ENCODE peak calls at places on chromosomes 5 and 9, in seven cellular contexts. S, Y, J, N, Q, F and A are unnamed samples.

GRCh38 chr5:125232779-125233230 is 486.4 kb upstream of the ZNF608 start:
- DNase-seq in S (no peak), Y (no peak), J (no peak), N (no peak), Q (no peak), F (peak), A (no peak)

GRCh38 chr5:52134013-52134650 is 653.6 kb upstream of the ITGA1 start:
- DNase-seq in S (no peak), Y (no peak), J (no peak), N (no peak), Q (peak), F (no peak), A (no peak)

GRCh38 chr9:126001581-126002225 is 254.5 kb downstream of the PBX3 start:
- DNase-seq in S (no peak), Y (no peak), J (no peak), N (no peak), Q (no peak), F (no peak), A (no peak)

GRCh38 chr5:131206772-131207171 is 36.0 kb downstream of the LYRM7 start:
- DNase-seq in S (no peak), Y (no peak), J (no peak), N (no peak), Q (no peak), F (no peak), A (no peak)

GRCh38 chr5:59296317-59297264 is 596.9 kb downstream of the PDE4D start:
- DNase-seq in S (no peak), Y (no peak), J (no peak), N (no peak), Q (no peak), F (no peak), A (peak)

GRCh38 chr5:76542887-76543690 is 80.1 kb downstream of the F2RL2 start:
- DNase-seq in S (no peak), Y (no peak), J (no peak), N (no peak), Q (peak), F (no peak), A (no peak)

GRCh38 chr5:36724429-36725332 is 118.3 kb downstream of the SLC1A3 start:
- DNase-seq in S (no peak), Y (no peak), J (no peak), N (no peak), Q (peak), F (no peak), A (no peak)

GRCh38 chr9:11319477-11320060 is 706.8 kb upstream of the PTPRD start:
- DNase-seq in S (no peak), Y (peak), J (no peak), N (no peak), Q (peak), F (no peak), A (peak)

GRCh38 chr9:78296208-78296892 is 575 bp upstream of the PSAT1 start:
- DNase-seq in S (peak), Y (peak), J (peak), N (no peak), Q (no peak), F (no peak), A (peak)

GRCh38 chr9:97484134-97484533 is 17.3 kb upstream of the TMOD1 start:
- DNase-seq in S (no peak), Y (no peak), J (no peak), N (no peak), Q (no peak), F (no peak), A (no peak)

GRCh38 chr5:142215915-142216681 is 107.5 kb downstream of the NDFIP1 start:
- DNase-seq in S (no peak), Y (no peak), J (no peak), N (peak), Q (no peak), F (peak), A (no peak)

GRCh38 chr9:137295313-137296213 is 6.5 kb downstream of the NRARP start:
- DNase-seq in S (no peak), Y (peak), J (peak), N (no peak), Q (peak), F (no peak), A (peak)

GRCh38 chr5:9653811-9654210 is 23.7 kb upstream of the TAS2R1 start:
- DNase-seq in S (no peak), Y (no peak), J (no peak), N (no peak), Q (no peak), F (peak), A (peak)

GRCh38 chr5:83540105-83540504 is 68.6 kb downstream of the VCAN start:
- DNase-seq in S (no peak), Y (no peak), J (no peak), N (no peak), Q (no peak), F (no peak), A (no peak)

GRCh38 chr5:171616002-171616780 is 169.4 kb upstream of the SMIM23 start:
- DNase-seq in S (no peak), Y (no peak), J (no peak), N (no peak), Q (no peak), F (no peak), A (no peak)

GRCh38 chr5:124650960-124651662 is 95.3 kb downstream of the ZNF608 start:
- DNase-seq in S (no peak), Y (no peak), J (no peak), N (no peak), Q (peak), F (peak), A (no peak)

GRCh38 chr9:112012026-112012902 is 115.7 kb downstream of the UGCG start:
- DNase-seq in S (no peak), Y (no peak), J (no peak), N (peak), Q (peak), F (peak), A (peak)

GRCh38 chr9:37229882-37230482 is 109.6 kb downstream of the ZCCHC7 start:
- DNase-seq in S (no peak), Y (no peak), J (no peak), N (no peak), Q (no peak), F (no peak), A (no peak)

GRCh38 chr5:55037046-55037771 is 13.2 kb downstream of the GZMK start:
- DNase-seq in S (no peak), Y (no peak), J (no peak), N (no peak), Q (no peak), F (no peak), A (no peak)